ENCODE peak calls at places on chromosomes 2 and 18, in four cellular contexts. Z is AG04450, R is left ventricle myocardium inferior, J is IMR-90. T is an unnamed sample.

GRCh38 chr2:1104364-1104763 is 153.7 kb downstream of the SNTG2 start:
- DNase-seq in Z (no peak), R (no peak), J (no peak), T (no peak)

GRCh38 chr2:160696061-160696452 is 202.4 kb upstream of the RBMS1 start:
- DNase-seq in Z (no peak), R (no peak), J (no peak), T (no peak)

GRCh38 chr2:126754240-126755004 is 98.5 kb downstream of the GYPC start:
- DNase-seq in Z (no peak), R (no peak), J (no peak), T (no peak)

GRCh38 chr2:121567957-121568409 is 37.3 kb downstream of the RNU4ATAC start:
- DNase-seq in Z (no peak), R (no peak), J (peak), T (no peak)

GRCh38 chr2:145374165-145374564 is 854.2 kb upstream of the ZEB2 start:
- DNase-seq in Z (no peak), R (no peak), J (no peak), T (no peak)

GRCh38 chr2:188598551-188598950 is 306.9 kb downstream of the GULP1 start:
- DNase-seq in Z (no peak), R (no peak), J (no peak), T (no peak)

GRCh38 chr2:218230882-218231281 is 13.9 kb downstream of the ARPC2 start:
- DNase-seq in Z (no peak), R (no peak), J (peak), T (no peak)

GRCh38 chr2:40218679-40219078 is 233.2 kb downstream of the SLC8A1 start:
- DNase-seq in Z (no peak), R (peak), J (no peak), T (no peak)

GRCh38 chr2:44237221-44237620 is 38.1 kb upstream of the SLC3A1 start:
- DNase-seq in Z (no peak), R (no peak), J (no peak), T (no peak)

GRCh38 chr18:36296591-36297418 is 708 bp upstream of the FHOD3 start:
- DNase-seq in Z (peak), R (peak), J (peak), T (peak)

GRCh38 chr2:176813526-176814179 is 398.9 kb upstream of the HNRNPA3 start:
- DNase-seq in Z (no peak), R (no peak), J (no peak), T (no peak)

GRCh38 chr2:176814274-176814673 is 398.3 kb upstream of the HNRNPA3 start:
- DNase-seq in Z (no peak), R (no peak), J (no peak), T (no peak)

GRCh38 chr2:176818653-176819052 is 393.9 kb upstream of the HNRNPA3 start:
- DNase-seq in Z (no peak), R (no peak), J (no peak), T (no peak)

GRCh38 chr2:176814740-176815367 is 397.7 kb upstream of the HNRNPA3 start:
- DNase-seq in Z (no peak), R (no peak), J (peak), T (no peak)

GRCh38 chr2:176817061-176817565 is 395.5 kb upstream of the HNRNPA3 start:
- DNase-seq in Z (no peak), R (no peak), J (no peak), T (no peak)
- TF ChIP-seq CTCF in Z (no peak), R (no peak), J (no peak), T (no peak)

DNA sequence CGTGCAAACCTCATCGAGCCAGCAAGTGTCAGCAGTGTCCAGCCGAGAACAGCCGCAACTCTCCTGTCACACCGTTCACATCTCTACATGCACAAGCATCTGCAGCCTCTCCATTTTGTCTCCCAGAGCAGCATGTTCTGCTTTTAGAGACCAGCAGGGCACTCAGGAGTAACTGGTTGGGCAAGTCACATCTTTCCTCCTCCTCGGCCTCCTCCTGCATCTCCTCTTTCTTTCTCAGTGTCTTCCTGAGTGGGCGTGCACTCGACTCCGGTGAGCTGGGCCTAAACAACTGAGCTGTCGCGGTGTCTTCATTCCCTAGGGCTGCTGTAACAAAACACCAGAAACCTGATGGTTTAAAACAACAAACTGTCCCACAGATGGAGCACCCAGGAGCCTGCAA is 250.0 kb downstream of the SH3BP4 start:
- DNase-seq in Z (no peak), R (no peak), J (no peak), T (no peak)
- TF ChIP-seq CTCF in Z (no peak), R (no peak), J (no peak), T (no peak)

GRCh38 chr18:8365528-8365927 is 243.7 kb upstream of the RAB12 start:
- DNase-seq in Z (no peak), R (no peak), J (no peak), T (no peak)

GRCh38 chr18:8366070-8366469 is 243.2 kb upstream of the RAB12 start:
- DNase-seq in Z (no peak), R (no peak), J (no peak), T (no peak)

GRCh38 chr18:8368490-8369217 is 240.6 kb upstream of the RAB12 start:
- DNase-seq in Z (no peak), R (no peak), J (peak), T (no peak)

GRCh38 chr18:8366656-8367055 is 242.6 kb upstream of the RAB12 start:
- DNase-seq in Z (no peak), R (no peak), J (no peak), T (no peak)

GRCh38 chr18:8367217-8367988 is 241.8 kb upstream of the RAB12 start:
- DNase-seq in Z (no peak), R (no peak), J (no peak), T (peak)
- TF ChIP-seq CTCF in Z (peak), R (peak), J (peak), T (peak)

GRCh38 chr18:22368066-22368465 is 49.6 kb downstream of the CTAGE1 start:
- DNase-seq in Z (no peak), R (no peak), J (no peak), T (no peak)

GRCh38 chr18:22363867-22364463 is 53.8 kb downstream of the CTAGE1 start:
- DNase-seq in Z (no peak), R (no peak), J (peak), T (no peak)
- TF ChIP-seq CTCF in Z (peak), R (peak), J (peak), T (no peak)

DNA sequence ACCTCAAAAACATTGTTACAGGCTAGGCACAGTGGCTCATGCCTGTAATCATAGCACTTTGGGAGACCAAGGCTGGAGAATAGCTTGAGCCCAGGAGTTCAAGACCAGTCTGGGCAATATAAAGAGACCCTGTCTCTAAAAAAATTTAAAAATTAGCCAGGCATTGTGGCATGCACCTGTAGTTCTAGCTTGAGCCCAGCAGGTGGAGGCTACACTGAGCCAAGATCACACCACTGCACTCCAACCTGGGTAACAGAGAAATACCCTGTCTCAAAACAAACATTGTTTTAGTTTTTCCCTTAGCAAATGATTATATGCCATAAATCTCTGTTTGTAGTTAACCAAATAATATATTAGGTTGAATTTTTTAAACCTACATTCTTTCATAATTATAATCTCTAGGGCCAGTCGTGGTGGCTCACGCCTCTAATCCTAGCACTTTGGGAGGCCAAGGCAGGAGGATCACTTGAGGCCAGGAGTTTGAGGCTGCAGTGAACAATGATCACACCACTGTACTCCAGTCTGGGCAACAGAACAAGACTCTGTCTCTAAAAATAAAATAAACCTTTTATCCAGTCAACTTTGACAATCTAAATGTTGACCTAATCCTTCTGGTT is 13.3 kb upstream of the CYP20A1 start:
- DNase-seq in Z (no peak), R (no peak), J (peak), T (peak)
- TF ChIP-seq CTCF in Z (peak), R (peak), J (peak), T (peak)